ENCODE peak calls at places on chromosomes 3 and 15, in four cellular contexts. F is neural progenitor cell, E is breast epithelium, A is suprapubic skin. X is an unnamed sample. For H3K9me3, the result is how much of the 10 kb centered on the place peaks cover.

GRCh38 chr15:101698314-101698713 is 26.0 kb downstream of the TARS3 start:
- DNase-seq in F (no peak), E (no peak), A (no peak), X (no peak)

GRCh38 chr15:40650479-40650878 is 44.5 kb upstream of the RAD51 start:
- DNase-seq in F (no peak), E (no peak), A (no peak), X (no peak)

GRCh38 chr3:134494539-134494938 is 8.7 kb downstream of the CEP63 start:
- DNase-seq in F (no peak), E (no peak), A (no peak), X (no peak)

GRCh38 chr15:71600237-71600636 is 210.1 kb upstream of the NR2E3 start:
- DNase-seq in F (no peak), E (no peak), A (no peak), X (no peak)

GRCh38 chr15:78350058-78350457 is 9.9 kb downstream of the CRABP1 start:
- DNase-seq in F (no peak), E (no peak), A (no peak), X (no peak)

GRCh38 chr3:157201648-157202278 is 41.8 kb upstream of the CCNL1 start:
- DNase-seq in F (peak), E (no peak), A (no peak), X (no peak)

GRCh38 chr3:101279765-101280385 is 40.5 kb downstream of the IMPG2 start:
- DNase-seq in F (no peak), E (no peak), A (no peak), X (no peak)

GRCh38 chr3:152362086-152362485 is 93.4 kb downstream of the MBNL1 start:
- DNase-seq in F (peak), E (no peak), A (no peak), X (no peak)

GRCh38 chr3:120816728-120817127 is 74.2 kb downstream of the GTF2E1 start:
- DNase-seq in F (no peak), E (no peak), A (no peak), X (no peak)

GRCh38 chr3:43023066-43023465 is 44.0 kb downstream of the GASK1A start:
- DNase-seq in F (no peak), E (no peak), A (no peak), X (no peak)

GRCh38 chr3:180875071-180875698 is 37.3 kb upstream of the FXR1 start:
- DNase-seq in F (no peak), E (no peak), A (no peak), X (no peak)

GRCh38 chr3:102144063-102144462 is 290.8 kb upstream of the ZPLD1 start:
- DNase-seq in F (no peak), E (no peak), A (no peak), X (no peak)

GRCh38 chr15:67193223-67194009 is 61.0 kb downstream of the AAGAB start:
- DNase-seq in F (no peak), E (no peak), A (no peak), X (no peak)

GRCh38 chr3:9697892-9698291 is 5.7 kb upstream of the CPNE9 start:
- DNase-seq in F (no peak), E (no peak), A (no peak), X (no peak)

GRCh38 chr3:102536479-102536878 is 101.7 kb downstream of the ZPLD1 start:
- DNase-seq in F (peak), E (no peak), A (no peak), X (no peak)

GRCh38 chr3:54530091-54530490 is 397.8 kb downstream of the LRTM1 start:
- DNase-seq in F (no peak), E (no peak), A (no peak), X (no peak)

GRCh38 chr3:196757876-196758739 is 18.5 kb downstream of the PAK2 start:
- DNase-seq in F (no peak), E (no peak), A (no peak), X (no peak)

GRCh38 chr3:142997330-142997729 is 4.0 kb upstream of the U2SURP start:
- DNase-seq in F (no peak), E (no peak), A (no peak), X (no peak)

GRCh38 chr3:74127261-74127660 is 487.2 kb downstream of the CNTN3 start:
- DNase-seq in F (no peak), E (no peak), A (no peak), X (no peak)

GRCh38 chr3:172068977-172069376 is 29.6 kb downstream of the FNDC3B start:
- DNase-seq in F (no peak), E (no peak), A (no peak), X (no peak)

GRCh38 chr3:115325539-115325938 is 178.5 kb upstream of the ZBTB20 start:
- DNase-seq in F (peak), E (no peak), A (no peak), X (no peak)

GRCh38 chr3:15683253-15683652 is 81.7 kb downstream of the BTD start:
- DNase-seq in F (no peak), E (no peak), A (no peak), X (no peak)

GRCh38 chr3:40971191-40972168 is 227.8 kb upstream of the CTNNB1 start:
- DNase-seq in F (no peak), E (peak), A (no peak), X (peak)

GRCh38 chr3:138082992-138083386 is 32.4 kb downstream of the DZIP1L start:
- DNase-seq in F (no peak), E (no peak), A (no peak), X (no peak)
- H3K4me3 ChIP-seq in F (no peak), E (no peak), A (no peak), X (no peak)

GRCh38 chr15:25185791-25186190 is 231.0 kb downstream of the SNRPN start:
- DNase-seq in F (no peak), E (no peak), A (peak), X (peak)

GRCh38 chr15:25185156-25185710 is 230.4 kb downstream of the SNRPN start:
- DNase-seq in F (no peak), E (no peak), A (no peak), X (no peak)

GRCh38 chr15:25186906-25187645 is 232.3 kb downstream of the SNRPN start:
- DNase-seq in F (no peak), E (no peak), A (peak), X (no peak)

GRCh38 chr15:25188051-25188450 is 233.3 kb downstream of the SNRPN start:
- DNase-seq in F (no peak), E (no peak), A (no peak), X (no peak)

GRCh38 chr15:25186411-25186810 is 231.6 kb downstream of the SNRPN start:
- DNase-seq in F (no peak), E (no peak), A (peak), X (no peak)
- H3K9me3 ChIP-seq in F (under half), E (half or more), A (under half), X (under half)

GRCh38 chr3:72003936-72004335 is 219.0 kb upstream of the PROK2 start:
- DNase-seq in F (no peak), E (no peak), A (no peak), X (no peak)

GRCh38 chr3:72008226-72008996 is 223.5 kb upstream of the PROK2 start:
- DNase-seq in F (no peak), E (no peak), A (no peak), X (no peak)

GRCh38 chr3:72010044-72010443 is 225.1 kb upstream of the PROK2 start:
- DNase-seq in F (no peak), E (no peak), A (no peak), X (no peak)

GRCh38 chr3:72004749-72005292 is 219.9 kb upstream of the PROK2 start:
- DNase-seq in F (no peak), E (no peak), A (no peak), X (no peak)

GRCh38 chr3:72006631-72007556 is 221.9 kb upstream of the PROK2 start:
- DNase-seq in F (no peak), E (no peak), A (no peak), X (no peak)
- H3K4me3 ChIP-seq in F (no peak), E (no peak), A (no peak), X (no peak)

GRCh38 chr15:25244731-25245585 is 193.9 kb downstream of the UBE3A start:
- DNase-seq in F (no peak), E (peak), A (peak), X (no peak)

GRCh38 chr15:25245801-25246622 is 192.8 kb downstream of the UBE3A start:
- DNase-seq in F (no peak), E (peak), A (peak), X (peak)

GRCh38 chr15:25242957-25243799 is 195.6 kb downstream of the UBE3A start:
- DNase-seq in F (no peak), E (peak), A (peak), X (no peak)

GRCh38 chr15:25242166-25242879 is 196.5 kb downstream of the UBE3A start:
- DNase-seq in F (no peak), E (no peak), A (peak), X (peak)

GRCh38 chr15:25243800-25244097 is 195.1 kb downstream of the UBE3A start:
- DNase-seq in F (no peak), E (peak), A (peak), X (no peak)
- H3K9me3 ChIP-seq in F (under half), E (half or more), A (under half), X (under half)

DNA sequence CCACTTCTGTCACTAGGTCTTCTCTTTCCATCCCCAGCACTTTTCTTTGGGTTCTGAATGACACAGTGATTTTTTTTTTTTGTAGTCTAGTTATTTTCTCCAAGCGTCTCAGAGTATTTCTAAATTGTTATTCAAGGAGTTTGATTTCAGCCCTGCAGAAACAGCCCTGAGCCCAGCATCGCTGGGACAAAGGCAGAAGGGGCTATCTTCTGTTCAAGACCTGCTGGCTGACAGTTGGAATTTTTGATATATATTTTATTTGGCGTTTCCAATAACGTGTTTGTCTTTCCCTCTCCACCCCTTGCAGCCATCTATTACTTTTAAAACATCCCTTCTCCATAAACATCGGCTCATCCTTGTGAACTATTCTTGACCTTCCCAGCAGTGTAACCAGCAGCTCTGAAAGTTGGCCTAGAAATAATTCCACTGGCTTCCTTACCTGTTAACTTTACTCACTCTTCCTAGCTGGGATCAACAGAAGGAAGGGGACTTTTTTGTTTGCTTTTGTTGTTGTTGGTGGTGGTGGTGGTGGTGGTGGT is 5.5 kb upstream of the MEIS2 start:
- DNase-seq in F (no peak), E (no peak), A (no peak), X (no peak)
- H3K4me3 ChIP-seq in F (no peak), E (no peak), A (no peak), X (no peak)

DNA sequence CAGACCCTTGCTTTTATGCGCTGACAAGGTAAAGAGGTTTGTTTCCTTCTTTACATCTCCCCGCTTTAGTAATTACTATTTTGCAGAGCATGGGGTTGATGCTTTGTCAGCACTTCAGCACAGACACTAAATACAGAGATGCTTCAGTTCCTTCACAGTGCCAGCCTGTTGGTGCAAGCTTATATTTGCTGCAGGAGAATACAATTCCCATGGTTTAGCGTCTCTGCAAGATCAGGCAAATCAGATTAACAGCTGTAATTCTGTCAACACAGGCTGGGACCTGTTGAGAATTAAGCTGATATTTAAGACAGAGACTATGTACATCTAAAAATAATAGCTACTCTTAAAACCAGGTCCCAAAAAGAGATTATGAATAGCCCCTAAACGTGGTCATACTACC is 2.9 kb downstream of the FMN1 start:
- DNase-seq in F (no peak), E (no peak), A (no peak), X (no peak)
- H3K9me3 ChIP-seq in F (under half), E (under half), A (under half), X (under half)

GRCh38 chr3:160403796-160404510 is 4.5 kb downstream of the SMC4 start:
- DNase-seq in F (no peak), E (no peak), A (no peak), X (no peak)
- H3K4me3 ChIP-seq in F (peak), E (no peak), A (no peak), X (peak)

GRCh38 chr15:27867861-27868260 is 231.3 kb downstream of the OCA2 start:
- DNase-seq in F (no peak), E (no peak), A (no peak), X (no peak)
- H3K9me3 ChIP-seq in F (under half), E (under half), A (under half), X (under half)

GRCh38 chr3:46930176-46930944 is 46.2 kb downstream of the CCDC12 start:
- DNase-seq in F (no peak), E (no peak), A (no peak), X (no peak)
- H3K4me3 ChIP-seq in F (no peak), E (peak), A (no peak), X (peak)

DNA sequence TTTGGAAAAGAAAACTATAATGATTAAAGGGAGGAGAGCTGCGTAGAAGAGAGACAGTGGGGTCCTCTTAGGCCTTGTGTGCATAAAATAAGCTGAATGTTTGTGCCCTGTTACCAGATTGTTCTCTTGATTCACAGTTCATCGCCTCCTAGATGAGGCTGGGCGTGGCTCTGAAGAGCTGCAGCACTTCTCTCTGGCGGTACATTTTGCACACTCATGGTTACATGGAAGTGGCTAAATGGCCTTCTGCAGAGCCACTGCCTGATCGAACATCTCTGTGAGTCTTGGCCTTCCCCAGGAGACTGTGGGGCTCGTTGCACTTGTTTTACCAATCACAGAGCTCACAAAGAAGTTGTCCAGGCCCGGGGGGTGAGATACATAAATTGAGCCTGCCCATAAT is 208.8 kb downstream of the GABRG3 start:
- DNase-seq in F (no peak), E (no peak), A (no peak), X (no peak)
- H3K9me3 ChIP-seq in F (under half), E (under half), A (under half), X (under half)

X was measured in ascending aorta.